ENCODE peak calls at places on chromosomes 6 and 20, in eight cellular contexts. One of them, this sample, is unnamed.

GRCh38 chr6:15330174-15330934 is 84.5 kb downstream of the JARID2 start:
- DNase-seq in dorsolateral prefrontal cortex: no peak
- DNase-seq in AG09319: no peak
- DNase-seq in BE2C: no peak
- DNase-seq in MM.1S: no peak
- DNase-seq in ovary: no peak
- DNase-seq in fibroblast of lung: no peak
- DNase-seq in tibial artery: no peak
- DNase-seq in this sample: peak

GRCh38 chr6:53391170-53391569 is 42.4 kb upstream of the ELOVL5 start:
- DNase-seq in dorsolateral prefrontal cortex: no peak
- DNase-seq in AG09319: no peak
- DNase-seq in BE2C: no peak
- DNase-seq in MM.1S: no peak
- DNase-seq in ovary: no peak
- DNase-seq in fibroblast of lung: no peak
- DNase-seq in tibial artery: no peak
- DNase-seq in this sample: no peak

GRCh38 chr6:2799936-2800527 is 34.8 kb downstream of the WRNIP1 start:
- DNase-seq in dorsolateral prefrontal cortex: no peak
- DNase-seq in AG09319: no peak
- DNase-seq in BE2C: no peak
- DNase-seq in MM.1S: no peak
- DNase-seq in ovary: no peak
- DNase-seq in fibroblast of lung: no peak
- DNase-seq in tibial artery: no peak
- DNase-seq in this sample: peak

GRCh38 chr6:134844120-134844519 is 105.8 kb downstream of the ALDH8A1 start:
- DNase-seq in dorsolateral prefrontal cortex: no peak
- DNase-seq in AG09319: no peak
- DNase-seq in BE2C: no peak
- DNase-seq in MM.1S: no peak
- DNase-seq in ovary: no peak
- DNase-seq in fibroblast of lung: no peak
- DNase-seq in tibial artery: no peak
- DNase-seq in this sample: no peak

GRCh38 chr6:8180327-8181161 is 78.2 kb upstream of the EEF1E1 start:
- DNase-seq in dorsolateral prefrontal cortex: no peak
- DNase-seq in AG09319: peak
- DNase-seq in BE2C: no peak
- DNase-seq in MM.1S: no peak
- DNase-seq in ovary: no peak
- DNase-seq in fibroblast of lung: peak
- DNase-seq in tibial artery: no peak
- DNase-seq in this sample: peak

GRCh38 chr6:37878150-37878710 is 58.7 kb downstream of the ZFAND3 start:
- DNase-seq in dorsolateral prefrontal cortex: no peak
- DNase-seq in AG09319: no peak
- DNase-seq in BE2C: no peak
- DNase-seq in MM.1S: no peak
- DNase-seq in ovary: no peak
- DNase-seq in fibroblast of lung: no peak
- DNase-seq in tibial artery: no peak
- DNase-seq in this sample: no peak

GRCh38 chr6:44034391-44034861 is 92.8 kb downstream of the MRPL14 start:
- DNase-seq in dorsolateral prefrontal cortex: no peak
- DNase-seq in AG09319: no peak
- DNase-seq in BE2C: no peak
- DNase-seq in MM.1S: no peak
- DNase-seq in ovary: no peak
- DNase-seq in fibroblast of lung: no peak
- DNase-seq in tibial artery: no peak
- DNase-seq in this sample: no peak

GRCh38 chr20:59835448-59836395 is 97.7 kb downstream of the SYCP2 start:
- DNase-seq in dorsolateral prefrontal cortex: no peak
- DNase-seq in AG09319: no peak
- DNase-seq in BE2C: peak
- DNase-seq in MM.1S: no peak
- DNase-seq in ovary: peak
- DNase-seq in fibroblast of lung: peak
- DNase-seq in tibial artery: no peak
- DNase-seq in this sample: no peak

GRCh38 chr20:47150403-47151152 is 205.9 kb downstream of the ZMYND8 start:
- DNase-seq in dorsolateral prefrontal cortex: no peak
- DNase-seq in AG09319: peak
- DNase-seq in BE2C: peak
- DNase-seq in MM.1S: peak
- DNase-seq in ovary: no peak
- DNase-seq in fibroblast of lung: peak
- DNase-seq in tibial artery: peak
- DNase-seq in this sample: peak

GRCh38 chr6:159691963-159692287 is 1.1 kb downstream of the SOD2 start:
- DNase-seq in dorsolateral prefrontal cortex: no peak
- DNase-seq in AG09319: no peak
- DNase-seq in BE2C: peak
- DNase-seq in MM.1S: no peak
- DNase-seq in ovary: peak
- DNase-seq in fibroblast of lung: no peak
- DNase-seq in tibial artery: no peak
- DNase-seq in this sample: no peak

GRCh38 chr6:24391756-24392405 is 10.9 kb upstream of the MRS2 start:
- DNase-seq in dorsolateral prefrontal cortex: no peak
- DNase-seq in AG09319: no peak
- DNase-seq in BE2C: no peak
- DNase-seq in MM.1S: no peak
- DNase-seq in ovary: no peak
- DNase-seq in fibroblast of lung: no peak
- DNase-seq in tibial artery: no peak
- DNase-seq in this sample: no peak

GRCh38 chr6:152094992-152095592 is 287.6 kb downstream of the ESR1 start:
- DNase-seq in dorsolateral prefrontal cortex: no peak
- DNase-seq in AG09319: peak
- DNase-seq in BE2C: peak
- DNase-seq in MM.1S: no peak
- DNase-seq in ovary: peak
- DNase-seq in fibroblast of lung: peak
- DNase-seq in tibial artery: peak
- DNase-seq in this sample: peak
- TF ChIP-seq CTCF in dorsolateral prefrontal cortex: no peak
- TF ChIP-seq CTCF in AG09319: no peak
- TF ChIP-seq CTCF in BE2C: no peak
- TF ChIP-seq CTCF in MM.1S: no peak
- TF ChIP-seq CTCF in ovary: no peak
- TF ChIP-seq CTCF in fibroblast of lung: no peak
- TF ChIP-seq CTCF in tibial artery: no peak
- TF ChIP-seq CTCF in this sample: no peak

GRCh38 chr6:13678255-13678983 is 33.2 kb downstream of the RANBP9 start:
- DNase-seq in dorsolateral prefrontal cortex: no peak
- DNase-seq in AG09319: no peak
- DNase-seq in BE2C: no peak
- DNase-seq in MM.1S: no peak
- DNase-seq in ovary: no peak
- DNase-seq in fibroblast of lung: no peak
- DNase-seq in tibial artery: no peak
- DNase-seq in this sample: no peak

GRCh38 chr6:13677878-13678254 is 33.8 kb downstream of the RANBP9 start:
- DNase-seq in dorsolateral prefrontal cortex: no peak
- DNase-seq in AG09319: no peak
- DNase-seq in BE2C: no peak
- DNase-seq in MM.1S: no peak
- DNase-seq in ovary: no peak
- DNase-seq in fibroblast of lung: no peak
- DNase-seq in tibial artery: no peak
- DNase-seq in this sample: no peak

GRCh38 chr6:13673825-13674444 is 37.7 kb downstream of the RANBP9 start:
- DNase-seq in dorsolateral prefrontal cortex: no peak
- DNase-seq in AG09319: no peak
- DNase-seq in BE2C: no peak
- DNase-seq in MM.1S: no peak
- DNase-seq in ovary: no peak
- DNase-seq in fibroblast of lung: no peak
- DNase-seq in tibial artery: no peak
- DNase-seq in this sample: no peak

GRCh38 chr6:13674533-13675190 is 37.0 kb downstream of the RANBP9 start:
- DNase-seq in dorsolateral prefrontal cortex: no peak
- DNase-seq in AG09319: no peak
- DNase-seq in BE2C: no peak
- DNase-seq in MM.1S: no peak
- DNase-seq in ovary: no peak
- DNase-seq in fibroblast of lung: no peak
- DNase-seq in tibial artery: no peak
- DNase-seq in this sample: no peak

GRCh38 chr6:13676551-13677156 is 35.0 kb downstream of the RANBP9 start:
- DNase-seq in dorsolateral prefrontal cortex: no peak
- DNase-seq in AG09319: no peak
- DNase-seq in BE2C: no peak
- DNase-seq in MM.1S: no peak
- DNase-seq in ovary: no peak
- DNase-seq in fibroblast of lung: no peak
- DNase-seq in tibial artery: no peak
- DNase-seq in this sample: no peak
- TF ChIP-seq CTCF in dorsolateral prefrontal cortex: no peak
- TF ChIP-seq CTCF in AG09319: no peak
- TF ChIP-seq CTCF in BE2C: no peak
- TF ChIP-seq CTCF in MM.1S: no peak
- TF ChIP-seq CTCF in ovary: no peak
- TF ChIP-seq CTCF in fibroblast of lung: no peak
- TF ChIP-seq CTCF in tibial artery: no peak
- TF ChIP-seq CTCF in this sample: no peak

DNA sequence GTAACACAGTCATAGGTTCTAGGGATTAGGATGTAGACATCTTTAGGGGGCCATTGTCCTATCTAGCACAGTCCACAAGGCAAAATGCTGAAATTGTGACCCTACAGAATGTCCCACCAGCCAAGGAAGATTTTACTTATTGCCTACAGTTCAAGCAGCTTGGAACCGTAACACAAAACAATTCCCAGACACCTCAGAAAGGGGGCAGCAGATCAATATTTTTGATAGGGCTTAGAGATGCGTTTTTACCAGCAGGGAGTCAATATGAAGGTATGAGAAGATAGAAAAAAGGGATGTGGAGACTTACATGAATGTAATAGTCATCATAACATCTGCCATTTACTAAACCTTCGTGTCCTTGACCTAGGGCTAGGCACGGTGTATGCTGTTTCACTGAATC is 81.0 kb downstream of the TMEM170B start:
- DNase-seq in dorsolateral prefrontal cortex: no peak
- DNase-seq in AG09319: no peak
- DNase-seq in BE2C: no peak
- DNase-seq in MM.1S: no peak
- DNase-seq in ovary: no peak
- DNase-seq in fibroblast of lung: no peak
- DNase-seq in tibial artery: no peak
- DNase-seq in this sample: no peak
- TF ChIP-seq CTCF in dorsolateral prefrontal cortex: peak
- TF ChIP-seq CTCF in AG09319: peak
- TF ChIP-seq CTCF in BE2C: peak
- TF ChIP-seq CTCF in MM.1S: peak
- TF ChIP-seq CTCF in ovary: no peak
- TF ChIP-seq CTCF in fibroblast of lung: peak
- TF ChIP-seq CTCF in tibial artery: no peak
- TF ChIP-seq CTCF in this sample: peak

GRCh38 chr6:32148722-32149576 is 2.8 kb downstream of the PRRT1 start:
- DNase-seq in dorsolateral prefrontal cortex: no peak
- DNase-seq in AG09319: no peak
- DNase-seq in BE2C: peak
- DNase-seq in MM.1S: no peak
- DNase-seq in ovary: peak
- DNase-seq in fibroblast of lung: peak
- DNase-seq in tibial artery: peak
- DNase-seq in this sample: no peak
- TF ChIP-seq CTCF in dorsolateral prefrontal cortex: no peak
- TF ChIP-seq CTCF in AG09319: no peak
- TF ChIP-seq CTCF in BE2C: no peak
- TF ChIP-seq CTCF in MM.1S: no peak
- TF ChIP-seq CTCF in ovary: no peak
- TF ChIP-seq CTCF in fibroblast of lung: no peak
- TF ChIP-seq CTCF in tibial artery: no peak
- TF ChIP-seq CTCF in this sample: no peak

GRCh38 chr20:23061713-23062561 is 12.5 kb upstream of the THBD start:
- DNase-seq in dorsolateral prefrontal cortex: no peak
- DNase-seq in AG09319: no peak
- DNase-seq in BE2C: no peak
- DNase-seq in MM.1S: no peak
- DNase-seq in ovary: peak
- DNase-seq in fibroblast of lung: peak
- DNase-seq in tibial artery: peak
- DNase-seq in this sample: peak
- TF ChIP-seq CTCF in dorsolateral prefrontal cortex: peak
- TF ChIP-seq CTCF in AG09319: peak
- TF ChIP-seq CTCF in BE2C: no peak
- TF ChIP-seq CTCF in MM.1S: no peak
- TF ChIP-seq CTCF in ovary: peak
- TF ChIP-seq CTCF in fibroblast of lung: peak
- TF ChIP-seq CTCF in tibial artery: peak
- TF ChIP-seq CTCF in this sample: peak

GRCh38 chr20:6120491-6120988 is 2.3 kb downstream of the FERMT1 start:
- DNase-seq in dorsolateral prefrontal cortex: no peak
- DNase-seq in AG09319: no peak
- DNase-seq in BE2C: no peak
- DNase-seq in MM.1S: no peak
- DNase-seq in ovary: no peak
- DNase-seq in fibroblast of lung: no peak
- DNase-seq in tibial artery: no peak
- DNase-seq in this sample: no peak

GRCh38 chr20:6121504-6121903 is 1.3 kb downstream of the FERMT1 start:
- DNase-seq in dorsolateral prefrontal cortex: no peak
- DNase-seq in AG09319: no peak
- DNase-seq in BE2C: no peak
- DNase-seq in MM.1S: no peak
- DNase-seq in ovary: no peak
- DNase-seq in fibroblast of lung: no peak
- DNase-seq in tibial artery: no peak
- DNase-seq in this sample: no peak

GRCh38 chr20:6122111-6122872 is 538 bp downstream of the FERMT1 start:
- DNase-seq in dorsolateral prefrontal cortex: no peak
- DNase-seq in AG09319: no peak
- DNase-seq in BE2C: no peak
- DNase-seq in MM.1S: peak
- DNase-seq in ovary: peak
- DNase-seq in fibroblast of lung: peak
- DNase-seq in tibial artery: no peak
- DNase-seq in this sample: peak

GRCh38 chr20:6123650-6124014 is 802 bp upstream of the FERMT1 start:
- DNase-seq in dorsolateral prefrontal cortex: no peak
- DNase-seq in AG09319: no peak
- DNase-seq in BE2C: no peak
- DNase-seq in MM.1S: no peak
- DNase-seq in ovary: no peak
- DNase-seq in fibroblast of lung: peak
- DNase-seq in tibial artery: no peak
- DNase-seq in this sample: no peak

GRCh38 chr20:6122873-6123649 is at the start of gene FERMT1:
- DNase-seq in dorsolateral prefrontal cortex: no peak
- DNase-seq in AG09319: peak
- DNase-seq in BE2C: peak
- DNase-seq in MM.1S: peak
- DNase-seq in ovary: peak
- DNase-seq in fibroblast of lung: peak
- DNase-seq in tibial artery: no peak
- DNase-seq in this sample: peak
- TF ChIP-seq CTCF in dorsolateral prefrontal cortex: no peak
- TF ChIP-seq CTCF in AG09319: peak
- TF ChIP-seq CTCF in BE2C: no peak
- TF ChIP-seq CTCF in MM.1S: peak
- TF ChIP-seq CTCF in ovary: no peak
- TF ChIP-seq CTCF in fibroblast of lung: no peak
- TF ChIP-seq CTCF in tibial artery: no peak
- TF ChIP-seq CTCF in this sample: peak